ENCODE peak calls at places on chromosomes 7 and 10, in nine cellular contexts. L is lower lobe of right lung, I is tibial nerve, Y is neural progenitor cell, C is thoracic aorta, G is pancreas, N is HCT116, U is cardiac muscle cell, P is adrenal gland. V is an unnamed sample. For H3K4me1 and H3K27me3, the result is how much of the 10 kb centered on the place peaks cover.

GRCh38 chr7:21642422-21642821 is 99.6 kb downstream of the DNAH11 start:
- DNase-seq in L (no peak), I (no peak), Y (peak), C (no peak), G (no peak), N (no peak), U (peak), P (no peak), V (no peak)

GRCh38 chr7:101235050-101235449 is 2.6 kb downstream of the CLDN15 start:
- DNase-seq in L (no peak), I (no peak), Y (peak), C (no peak), G (no peak), N (no peak), U (no peak), P (no peak), V (no peak)

GRCh38 chr7:143394777-143395176 is 13.6 kb downstream of the ZYX start:
- DNase-seq in L (no peak), I (no peak), Y (no peak), C (no peak), G (no peak), N (no peak), U (no peak), P (no peak), V (no peak)

GRCh38 chr7:30812676-30813075 is 41.5 kb downstream of the MINDY4 start:
- DNase-seq in L (no peak), I (no peak), Y (no peak), C (no peak), G (no peak), N (no peak), U (no peak), P (no peak), V (no peak)

GRCh38 chr10:17349009-17349349 is 105.4 kb downstream of the ST8SIA6 start:
- DNase-seq in L (no peak), I (no peak), Y (no peak), C (no peak), G (no peak), N (no peak), U (no peak), P (no peak), V (no peak)

GRCh38 chr7:131950758-131951157 is 394.3 kb upstream of the PODXL start:
- DNase-seq in L (no peak), I (no peak), Y (no peak), C (no peak), G (no peak), N (no peak), U (no peak), P (no peak), V (no peak)

GRCh38 chr10:97514344-97514743 is 15.6 kb downstream of the UBTD1 start:
- DNase-seq in L (no peak), I (no peak), Y (no peak), C (no peak), G (no peak), N (no peak), U (peak), P (no peak), V (no peak)

GRCh38 chr10:96439655-96440217 is 74.0 kb downstream of the TLL2 start:
- DNase-seq in L (no peak), I (no peak), Y (no peak), C (no peak), G (no peak), N (no peak), U (no peak), P (no peak), V (no peak)

GRCh38 chr7:36109013-36109627 is 43.9 kb upstream of the EEPD1 start:
- DNase-seq in L (no peak), I (no peak), Y (no peak), C (no peak), G (no peak), N (no peak), U (no peak), P (no peak), V (no peak)

GRCh38 chr10:48468866-48469511 is 135.9 kb downstream of the ARHGAP22 start:
- DNase-seq in L (no peak), I (no peak), Y (no peak), C (no peak), G (no peak), N (no peak), U (no peak), P (no peak), V (no peak)

GRCh38 chr10:8637640-8638039 is 583.2 kb downstream of the GATA3 start:
- DNase-seq in L (no peak), I (no peak), Y (no peak), C (no peak), G (no peak), N (no peak), U (no peak), P (no peak), V (no peak)

GRCh38 chr7:37065779-37066271 is 341.5 kb upstream of the AOAH start:
- DNase-seq in L (no peak), I (no peak), Y (no peak), C (no peak), G (no peak), N (no peak), U (no peak), P (no peak), V (no peak)

GRCh38 chr10:12547301-12547771 is 198.0 kb downstream of the CAMK1D start:
- DNase-seq in L (no peak), I (no peak), Y (no peak), C (no peak), G (no peak), N (no peak), U (no peak), P (no peak), V (peak)

GRCh38 chr7:97819161-97819560 is 53.0 kb downstream of the ASNS start:
- DNase-seq in L (no peak), I (no peak), Y (peak), C (no peak), G (no peak), N (peak), U (no peak), P (no peak), V (no peak)

GRCh38 chr7:56007891-56008290 is 43.4 kb downstream of the PSPH start:
- DNase-seq in L (no peak), I (no peak), Y (no peak), C (no peak), G (no peak), N (no peak), U (no peak), P (no peak), V (no peak)

GRCh38 chr10:110820321-110820814 is 51.4 kb upstream of the PDCD4 start:
- DNase-seq in L (no peak), I (no peak), Y (no peak), C (no peak), G (no peak), N (no peak), U (peak), P (peak), V (peak)

GRCh38 chr7:5478568-5479045 is 55.0 kb upstream of the TNRC18 start:
- DNase-seq in L (no peak), I (no peak), Y (no peak), C (no peak), G (no peak), N (no peak), U (no peak), P (no peak), V (no peak)

DNA sequence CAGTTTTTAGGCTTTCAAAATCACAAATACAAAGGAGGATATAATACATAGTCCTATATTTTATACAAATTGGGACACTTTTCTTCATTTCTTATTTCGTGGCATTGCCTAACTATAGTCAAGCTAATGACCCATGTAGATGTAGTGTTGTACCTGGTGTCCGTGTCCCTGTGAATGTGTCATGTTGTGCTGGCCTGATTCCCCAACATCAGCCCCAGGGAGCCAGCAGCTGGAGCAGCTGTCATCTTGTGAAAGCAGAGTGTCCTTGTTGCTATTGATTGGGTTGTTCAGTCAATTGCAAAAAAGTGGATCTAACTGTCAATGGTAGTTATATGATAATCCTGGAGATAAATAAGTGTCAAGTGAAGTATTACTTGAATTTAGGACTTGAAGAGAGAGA is 86.3 kb downstream of the KAT6B start:
- DNase-seq in L (no peak), I (no peak), Y (no peak), C (no peak), G (no peak), N (no peak), U (no peak), P (no peak), V (no peak)
- H3K4me1 ChIP-seq in L (under half), I (under half), Y (under half), C (under half), G (under half), N (under half), U (under half), P (under half), V (under half)

GRCh38 chr7:95593343-95593742 is 3.0 kb downstream of the PDK4 start:
- DNase-seq in L (no peak), I (no peak), Y (no peak), C (no peak), G (no peak), N (no peak), U (no peak), P (no peak), V (no peak)

GRCh38 chr7:95598511-95598910 is 2.2 kb upstream of the PDK4 start:
- DNase-seq in L (no peak), I (no peak), Y (no peak), C (no peak), G (no peak), N (no peak), U (no peak), P (no peak), V (no peak)

GRCh38 chr7:95594185-95594584 is 2.1 kb downstream of the PDK4 start:
- DNase-seq in L (no peak), I (no peak), Y (no peak), C (no peak), G (no peak), N (no peak), U (no peak), P (no peak), V (peak)

GRCh38 chr7:95596183-95597135 is at the start of gene PDK4:
- DNase-seq in L (peak), I (peak), Y (peak), C (peak), G (peak), N (peak), U (peak), P (peak), V (peak)

DNA sequence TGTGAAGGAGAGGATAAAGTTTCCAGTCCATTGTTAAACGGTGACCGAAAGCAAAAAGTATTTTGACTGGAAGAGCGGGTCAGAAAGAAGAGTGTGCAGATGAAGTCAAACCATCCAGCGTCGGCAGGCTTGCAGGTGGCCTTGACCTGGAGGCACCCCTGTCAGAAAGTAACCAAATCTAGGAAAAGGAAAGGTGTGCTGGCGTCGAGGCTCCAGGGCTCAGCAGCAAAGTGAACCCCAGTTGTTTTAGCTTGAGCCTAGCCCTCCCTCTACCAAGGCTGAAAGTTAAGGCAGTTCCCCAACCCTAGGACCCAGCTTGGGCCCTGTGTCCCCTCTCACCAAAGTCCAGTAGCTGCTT is 512 bp downstream of the PDK4 start:
- DNase-seq in L (no peak), I (no peak), Y (no peak), C (no peak), G (no peak), N (no peak), U (no peak), P (peak), V (no peak)
- H3K27me3 ChIP-seq in L (under half), I (under half), Y (half or more), C (under half), G (under half), N (under half), U (half or more), P (under half), V (under half)

GRCh38 chr7:129343099-129343700 is 91.0 kb upstream of the STRIP2 start:
- DNase-seq in L (no peak), I (no peak), Y (peak), C (no peak), G (no peak), N (peak), U (peak), P (no peak), V (no peak)

GRCh38 chr7:129347330-129347729 is 86.9 kb upstream of the STRIP2 start:
- DNase-seq in L (no peak), I (no peak), Y (no peak), C (no peak), G (no peak), N (no peak), U (no peak), P (no peak), V (no peak)

GRCh38 chr7:129338450-129338849 is 95.8 kb upstream of the STRIP2 start:
- DNase-seq in L (no peak), I (no peak), Y (no peak), C (no peak), G (no peak), N (no peak), U (no peak), P (no peak), V (no peak)

GRCh38 chr7:129341212-129341611 is 93.0 kb upstream of the STRIP2 start:
- DNase-seq in L (no peak), I (no peak), Y (no peak), C (no peak), G (no peak), N (no peak), U (no peak), P (no peak), V (no peak)

GRCh38 chr7:129341838-129342806 is 92.1 kb upstream of the STRIP2 start:
- DNase-seq in L (no peak), I (no peak), Y (no peak), C (no peak), G (no peak), N (no peak), U (no peak), P (no peak), V (no peak)
- H3K27ac ChIP-seq in L (no peak), I (no peak), Y (no peak), C (no peak), G (no peak), N (no peak), U (no peak), P (no peak), V (peak)

DNA sequence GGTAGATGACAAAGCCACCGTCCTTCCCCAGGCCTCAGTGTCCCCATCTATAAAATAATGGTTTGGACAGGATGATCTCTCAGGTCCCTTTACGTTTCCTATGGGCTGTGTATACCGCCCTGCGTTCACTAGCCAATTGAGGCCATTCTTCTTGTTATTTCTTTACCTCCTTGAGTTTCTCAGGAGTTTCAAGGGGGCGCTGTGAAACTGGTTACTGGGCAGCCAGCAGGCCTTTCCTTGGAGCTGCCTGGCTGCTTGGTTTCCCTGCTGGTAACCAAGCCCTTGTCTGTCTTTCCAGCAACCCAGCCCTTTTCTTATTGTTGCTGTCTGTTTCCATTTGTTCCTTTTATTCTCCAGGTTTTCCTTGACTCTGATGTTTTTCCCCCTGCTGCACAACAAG is 26.9 kb downstream of the FGF8 start:
- DNase-seq in L (no peak), I (no peak), Y (peak), C (no peak), G (no peak), N (peak), U (peak), P (no peak), V (no peak)
- H3K4me1 ChIP-seq in L (under half), I (under half), Y (under half), C (under half), G (under half), N (under half), U (under half), P (under half), V (under half)

GRCh38 chr7:151174246-151175046 is 7.0 kb upstream of the GBX1 start:
- DNase-seq in L (no peak), I (no peak), Y (no peak), C (no peak), G (peak), N (no peak), U (no peak), P (peak), V (peak)

GRCh38 chr7:151172273-151173141 is 5.0 kb upstream of the GBX1 start:
- DNase-seq in L (peak), I (peak), Y (peak), C (no peak), G (peak), N (peak), U (peak), P (peak), V (peak)

GRCh38 chr7:151175047-151175792 is 7.7 kb upstream of the GBX1 start:
- DNase-seq in L (no peak), I (no peak), Y (no peak), C (no peak), G (no peak), N (no peak), U (no peak), P (no peak), V (peak)

GRCh38 chr7:151175793-151176311 is 8.4 kb upstream of the GBX1 start:
- DNase-seq in L (no peak), I (no peak), Y (no peak), C (no peak), G (no peak), N (no peak), U (no peak), P (no peak), V (peak)

GRCh38 chr7:151173386-151174245 is 6.1 kb upstream of the GBX1 start:
- DNase-seq in L (no peak), I (no peak), Y (no peak), C (no peak), G (no peak), N (no peak), U (no peak), P (no peak), V (no peak)
- H3K27me3 ChIP-seq in L (half or more), I (under half), Y (half or more), C (under half), G (under half), N (under half), U (under half), P (under half), V (under half)

DNA sequence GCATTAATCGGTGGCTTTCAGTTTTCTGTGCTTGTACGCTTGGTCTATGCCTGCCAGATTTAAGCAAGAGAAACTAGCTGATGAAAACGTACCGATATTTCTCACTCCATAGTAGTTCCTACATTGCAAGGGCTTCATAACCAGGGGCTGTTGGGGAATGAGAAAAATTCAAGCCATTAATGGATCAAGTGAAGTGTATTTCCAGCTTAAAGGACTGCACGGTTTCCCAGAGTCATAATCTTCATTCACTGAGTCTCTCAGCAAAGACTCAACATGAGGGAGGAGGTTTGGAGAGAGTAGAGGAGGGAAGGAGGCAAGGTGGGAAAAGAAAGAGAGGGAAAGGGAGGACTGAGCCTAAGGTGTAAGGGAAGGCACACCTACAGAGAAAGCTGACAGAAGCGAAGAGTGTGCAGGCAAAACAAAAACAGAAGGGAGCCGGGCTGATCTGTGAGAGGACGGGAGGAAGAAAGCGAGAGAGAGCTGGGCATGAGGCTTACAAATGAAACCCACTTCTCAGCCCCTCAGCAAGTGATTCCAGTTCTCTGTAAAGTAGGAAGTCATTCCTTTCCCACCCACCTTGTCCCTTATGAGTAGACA is 622 bp downstream of the GIMAP2 start:
- DNase-seq in L (no peak), I (no peak), Y (no peak), C (no peak), G (no peak), N (no peak), U (no peak), P (no peak), V (no peak)
- H3K27ac ChIP-seq in L (peak), I (peak), Y (no peak), C (peak), G (no peak), N (no peak), U (no peak), P (peak), V (peak)

DNA sequence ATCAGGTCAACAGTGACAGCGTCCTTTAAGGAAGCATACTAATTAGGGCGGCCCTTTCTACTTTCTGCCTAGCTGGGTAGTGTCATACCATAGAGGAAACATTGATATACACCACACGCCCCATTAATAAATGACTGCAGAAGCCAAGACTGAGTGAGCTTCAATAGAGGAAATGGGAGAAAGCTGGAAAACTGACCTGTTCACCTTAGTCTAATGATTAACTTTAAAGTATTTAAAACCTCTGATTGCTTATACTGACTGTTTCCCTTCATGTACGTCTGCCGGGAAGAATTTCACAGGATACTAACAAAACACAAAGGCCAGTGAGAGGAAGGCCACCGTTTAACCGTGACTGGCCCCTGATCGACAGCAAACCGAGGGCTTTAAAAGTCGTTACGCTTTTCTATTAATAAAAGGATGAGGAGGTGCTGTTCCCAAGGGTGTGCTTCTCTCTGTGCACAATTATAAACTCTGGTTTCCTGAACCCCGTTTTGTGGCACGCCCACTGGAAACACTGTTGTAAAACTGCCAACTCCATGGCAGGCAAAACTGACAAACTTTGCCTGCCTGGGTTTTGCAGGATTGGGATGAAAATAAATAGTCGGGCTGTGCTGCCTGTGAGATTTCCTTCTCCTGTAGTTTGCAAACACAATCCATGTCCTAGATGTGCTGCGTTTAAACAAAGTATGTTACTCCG is 137.6 kb downstream of the NRP1 start:
- DNase-seq in L (no peak), I (no peak), Y (no peak), C (no peak), G (no peak), N (no peak), U (no peak), P (no peak), V (no peak)
- H3K4me1 ChIP-seq in L (half or more), I (under half), Y (under half), C (under half), G (under half), N (under half), U (under half), P (under half), V (under half)

GRCh38 chr7:152312316-152312715 is 123.5 kb downstream of the KMT2C start:
- DNase-seq in L (no peak), I (no peak), Y (no peak), C (no peak), G (no peak), N (no peak), U (peak), P (no peak), V (no peak)
- H3K27me3 ChIP-seq in L (under half), I (under half), Y (under half), C (under half), G (under half), N (under half), U (under half), P (under half), V (under half)

DNA sequence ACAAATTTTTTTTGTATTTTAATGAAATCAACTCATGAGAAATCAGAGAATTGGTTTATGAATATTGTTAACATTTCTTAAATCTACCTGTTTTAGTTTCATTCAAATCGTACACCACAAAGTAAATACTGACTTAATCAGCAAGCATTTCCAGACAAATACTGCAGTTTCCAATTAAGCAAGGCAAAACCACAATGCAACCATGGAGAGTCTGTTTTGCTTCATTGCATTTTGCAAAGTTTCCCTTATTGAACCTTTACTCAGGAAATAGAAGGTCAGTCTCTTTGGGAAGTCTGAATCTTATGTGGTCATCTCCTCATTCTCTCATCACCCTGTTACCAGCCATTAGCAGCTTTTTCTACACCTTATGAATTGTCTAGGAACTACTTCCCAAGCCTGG is 400.5 kb downstream of the IPMK start:
- DNase-seq in L (no peak), I (no peak), Y (no peak), C (no peak), G (no peak), N (no peak), U (no peak), P (no peak), V (no peak)
- H3K27ac ChIP-seq in L (no peak), I (no peak), Y (no peak), C (no peak), G (no peak), N (no peak), U (no peak), P (no peak), V (no peak)